ENCODE peak calls at places on chromosomes 3 and 15, in five cellular contexts. Z, H, U, S and A are unnamed samples.

GRCh38 chr3:69787436-69788168 is 48.3 kb downstream of the MITF start:
- DNase-seq in Z (peak), U (no peak), S (no peak), H (peak), A (peak)

GRCh38 chr15:70291696-70292510 is 194.2 kb upstream of the TLE3 start:
- DNase-seq in Z (no peak), S (no peak), U (no peak), H (no peak), A (peak)

GRCh38 chr15:48984811-48985352 is 21.2 kb upstream of the SHC4 start:
- DNase-seq in Z (peak), H (peak), S (no peak), U (no peak), A (peak)

GRCh38 chr3:4934050-4934449 is 45.2 kb upstream of the BHLHE40 start:
- DNase-seq in Z (no peak), S (no peak), H (no peak), U (no peak), A (no peak)

GRCh38 chr3:66107855-66108254 is 69.1 kb upstream of the MAGI1 start:
- DNase-seq in Z (peak), S (no peak), U (no peak), H (peak), A (no peak)

GRCh38 chr15:77851086-77851485 is 218.4 kb upstream of the LINGO1 start:
- DNase-seq in U (no peak), H (no peak), S (no peak), Z (no peak), A (no peak)

GRCh38 chr15:50758712-50759205 is 6.7 kb downstream of the SPPL2A start:
- DNase-seq in S (no peak), H (no peak), U (no peak), Z (peak), A (no peak)

GRCh38 chr3:15782429-15782828 is 15.3 kb downstream of the ANKRD28 start:
- DNase-seq in H (no peak), S (no peak), Z (no peak), U (no peak), A (no peak)

GRCh38 chr15:32683906-32684584 is 33.8 kb upstream of the GREM1 start:
- DNase-seq in S (no peak), Z (peak), H (peak), U (no peak), A (peak)

GRCh38 chr15:48510976-48511375 is 134.5 kb downstream of the FBN1 start:
- DNase-seq in Z (no peak), H (no peak), U (no peak), S (no peak), A (no peak)

GRCh38 chr3:40997711-40998519 is 201.4 kb upstream of the CTNNB1 start:
- DNase-seq in Z (no peak), U (no peak), H (no peak), S (no peak), A (no peak)

GRCh38 chr15:82122754-82123400 is 77.1 kb upstream of the MEX3B start:
- DNase-seq in U (no peak), Z (peak), H (peak), S (peak), A (no peak)

GRCh38 chr3:9032236-9032777 is 69.0 kb upstream of the RAD18 start:
- DNase-seq in Z (no peak), S (no peak), H (no peak), U (no peak), A (peak)

GRCh38 chr3:182575941-182576340 is 217.4 kb upstream of the ATP11B start:
- DNase-seq in H (no peak), S (no peak), U (no peak), Z (no peak), A (no peak)

GRCh38 chr3:182568756-182569155 is 224.5 kb upstream of the ATP11B start:
- DNase-seq in H (no peak), Z (no peak), S (no peak), U (no peak), A (no peak)

GRCh38 chr3:182567666-182568065 is 225.6 kb upstream of the ATP11B start:
- DNase-seq in U (peak), S (no peak), H (no peak), Z (no peak), A (peak)

GRCh38 chr3:182568206-182568605 is 225.1 kb upstream of the ATP11B start:
- DNase-seq in S (no peak), Z (no peak), H (no peak), U (no peak), A (no peak)

GRCh38 chr3:182570934-182571594 is 222.2 kb upstream of the ATP11B start:
- DNase-seq in S (no peak), Z (no peak), H (no peak), U (no peak), A (no peak)
- H3K23ac ChIP-seq in S (no peak), Z (no peak), H (no peak), U (no peak), A (no peak)

GRCh38 chr3:46700772-46701171 is 420 bp upstream of the TMIE start:
- DNase-seq in U (no peak), H (no peak), S (no peak), Z (no peak), A (no peak)
- H3K4me3 ChIP-seq in U (no peak), H (no peak), S (no peak), Z (no peak), A (no peak)

DNA sequence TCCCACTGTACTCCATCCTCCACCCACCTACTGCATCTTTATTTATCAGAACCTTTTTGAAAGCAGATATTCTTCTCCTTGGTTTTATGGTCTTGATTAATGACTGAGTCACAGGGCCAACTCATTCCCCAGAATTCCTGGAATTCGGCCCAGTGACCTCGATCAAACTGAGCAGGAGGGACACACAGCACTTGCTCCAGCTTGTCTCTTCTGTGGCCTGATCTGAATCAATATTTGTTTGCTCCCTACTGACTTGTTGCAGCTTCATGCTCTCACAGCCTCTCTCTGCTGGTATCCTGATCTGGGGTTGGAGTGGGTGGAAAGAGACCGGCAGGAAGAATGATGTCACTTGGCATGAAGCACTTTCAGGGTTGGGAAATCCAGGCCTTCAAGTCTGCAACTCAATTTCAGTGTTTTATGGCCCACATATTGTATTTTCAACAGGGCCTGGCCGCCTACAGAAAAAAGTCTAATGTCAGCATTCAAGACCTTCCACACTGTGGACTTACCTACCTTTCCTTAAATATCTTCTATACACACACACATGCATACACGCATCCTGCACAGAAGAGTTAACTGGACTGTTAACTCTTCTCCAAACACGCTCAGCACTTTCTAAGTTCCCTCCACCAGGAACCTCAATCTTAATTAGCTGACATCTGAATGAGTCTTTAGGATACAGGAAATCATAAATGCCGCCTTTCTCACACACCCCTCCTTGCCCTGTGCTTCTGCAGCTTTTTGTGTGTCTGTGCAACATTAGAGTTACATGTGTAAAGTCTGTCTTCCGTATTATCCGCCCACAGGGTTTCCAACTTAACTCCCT is 4.6 kb downstream of the ANXA2 start:
- DNase-seq in Z (peak), U (no peak), S (no peak), H (peak), A (peak)
- H4K91ac ChIP-seq in Z (peak), U (no peak), S (no peak), H (no peak), A (no peak)

DNA sequence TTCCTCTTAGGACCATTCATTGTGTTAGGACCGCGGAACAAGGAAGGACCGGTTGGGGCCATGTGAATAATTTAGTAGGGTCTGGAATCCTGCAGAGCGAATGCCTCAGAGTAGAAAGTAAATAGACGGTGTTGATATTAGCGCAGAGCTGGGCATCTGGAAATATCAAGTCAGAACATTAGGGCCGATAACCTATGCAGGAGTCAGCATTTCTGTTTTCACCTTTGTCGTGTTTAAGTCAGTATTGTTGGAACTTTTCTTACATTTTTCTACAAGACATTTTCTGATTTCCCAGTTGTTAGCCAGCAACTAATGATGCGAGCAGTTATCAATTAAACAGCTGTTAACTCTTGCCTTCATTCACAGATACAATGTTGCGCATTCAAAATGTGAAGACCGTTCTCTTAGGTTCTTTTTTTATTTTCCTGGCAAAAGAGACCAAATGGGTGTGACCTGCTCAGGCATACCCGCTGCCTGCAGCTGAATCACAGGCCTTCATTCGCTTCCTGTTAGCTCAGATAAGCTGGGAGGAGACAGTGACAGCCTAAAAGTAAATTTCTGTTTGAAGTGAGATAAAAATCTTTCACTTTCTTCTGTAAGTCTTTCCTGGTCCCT is 964 bp upstream of the PKM start:
- DNase-seq in Z (peak), U (no peak), H (peak), S (no peak), A (peak)
- H3K23ac ChIP-seq in Z (peak), U (peak), H (no peak), S (no peak), A (no peak)

DNA sequence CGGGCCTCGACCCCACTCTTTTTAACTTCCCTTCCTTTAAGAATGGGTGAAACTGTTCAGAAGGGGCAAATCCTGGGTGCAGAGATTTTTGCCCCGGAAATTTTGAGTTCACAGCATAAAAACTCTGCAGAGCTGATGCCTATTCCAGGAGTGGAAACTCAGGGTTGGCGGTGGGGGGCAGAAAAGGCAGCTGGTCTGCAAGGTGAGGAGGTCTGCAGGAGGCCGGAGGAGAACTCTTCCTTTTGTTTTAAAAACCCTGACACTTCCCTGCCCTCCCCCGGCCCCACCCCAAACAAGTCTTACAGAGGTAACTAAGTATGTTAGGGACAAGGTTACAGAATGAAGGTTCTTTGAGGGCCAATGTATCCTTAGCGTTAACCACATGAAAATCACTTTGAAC is 276.5 kb upstream of the NR2F2 start:
- DNase-seq in H (no peak), S (peak), U (no peak), Z (no peak), A (no peak)
- H3K4me3 ChIP-seq in H (no peak), S (peak), U (no peak), Z (no peak), A (no peak)

DNA sequence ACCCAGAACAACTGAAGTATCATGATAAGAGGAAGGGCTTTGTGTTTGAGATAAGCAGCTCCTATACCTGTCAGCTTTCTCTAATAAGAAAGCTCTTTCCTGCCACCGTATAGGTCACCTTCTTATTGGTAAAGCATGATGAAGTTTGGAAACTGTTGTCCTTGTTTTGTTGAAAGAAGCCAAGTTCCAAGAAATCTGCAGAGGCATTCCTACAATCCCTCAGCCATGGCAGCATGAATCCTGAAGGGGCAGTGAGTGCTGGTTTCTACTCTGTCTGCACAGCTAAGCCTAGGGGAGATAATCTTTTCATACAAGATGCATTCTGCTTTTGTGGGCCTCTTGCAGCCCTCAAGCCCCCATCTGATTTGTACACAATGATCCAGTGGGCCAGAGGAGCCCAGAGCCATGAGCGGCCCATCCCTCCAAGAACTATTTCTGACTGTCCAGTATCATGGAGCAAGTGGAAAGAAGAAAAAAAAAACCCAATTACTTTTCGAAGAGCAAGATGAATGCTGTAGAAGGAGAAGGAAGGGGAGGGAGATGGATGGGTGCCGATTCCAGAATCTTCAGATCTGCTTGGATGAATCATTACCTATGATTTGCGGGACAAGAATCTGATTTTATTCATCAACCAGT is 1.9 kb upstream of the THBS1 start:
- DNase-seq in U (no peak), Z (peak), S (no peak), H (peak), A (no peak)
- H4K91ac ChIP-seq in U (no peak), Z (peak), S (no peak), H (no peak), A (no peak)

DNA sequence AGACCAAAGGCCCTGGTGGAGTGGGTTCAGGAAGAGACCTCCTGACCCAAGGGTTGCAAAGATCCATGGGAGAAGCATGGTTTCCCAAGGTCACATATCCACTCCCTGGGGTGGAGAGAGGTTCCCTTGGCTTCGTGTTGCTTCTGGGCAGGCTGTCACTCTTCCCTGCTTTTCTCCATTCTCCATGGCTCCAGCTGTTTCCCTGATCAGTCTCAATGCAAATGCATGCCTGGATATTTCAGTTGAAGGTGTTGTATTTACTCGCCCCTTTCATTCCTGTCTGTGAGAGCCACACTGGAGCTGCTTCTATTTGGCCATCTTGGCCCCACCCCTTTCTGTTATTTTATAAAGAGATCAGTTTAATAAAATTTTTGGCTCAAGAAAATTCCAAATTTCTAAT is 95.0 kb upstream of the PLSCR4 start:
- DNase-seq in Z (no peak), U (no peak), H (no peak), S (no peak), A (no peak)
- H3K23ac ChIP-seq in Z (no peak), U (no peak), H (no peak), S (no peak), A (no peak)

GRCh38 chr3:39148116-39149058 is 5.0 kb downstream of the CSRNP1 start:
- DNase-seq in U (no peak), S (no peak), H (peak), Z (peak), A (no peak)

GRCh38 chr3:39149498-39150169 is 3.8 kb downstream of the CSRNP1 start:
- DNase-seq in H (no peak), Z (no peak), S (no peak), U (no peak), A (no peak)

GRCh38 chr3:39149059-39149455 is 4.3 kb downstream of the CSRNP1 start:
- DNase-seq in U (no peak), Z (no peak), H (peak), S (no peak), A (no peak)

GRCh38 chr3:39150803-39151631 is 2.4 kb downstream of the CSRNP1 start:
- DNase-seq in U (peak), S (no peak), H (peak), Z (peak), A (peak)

DNA sequence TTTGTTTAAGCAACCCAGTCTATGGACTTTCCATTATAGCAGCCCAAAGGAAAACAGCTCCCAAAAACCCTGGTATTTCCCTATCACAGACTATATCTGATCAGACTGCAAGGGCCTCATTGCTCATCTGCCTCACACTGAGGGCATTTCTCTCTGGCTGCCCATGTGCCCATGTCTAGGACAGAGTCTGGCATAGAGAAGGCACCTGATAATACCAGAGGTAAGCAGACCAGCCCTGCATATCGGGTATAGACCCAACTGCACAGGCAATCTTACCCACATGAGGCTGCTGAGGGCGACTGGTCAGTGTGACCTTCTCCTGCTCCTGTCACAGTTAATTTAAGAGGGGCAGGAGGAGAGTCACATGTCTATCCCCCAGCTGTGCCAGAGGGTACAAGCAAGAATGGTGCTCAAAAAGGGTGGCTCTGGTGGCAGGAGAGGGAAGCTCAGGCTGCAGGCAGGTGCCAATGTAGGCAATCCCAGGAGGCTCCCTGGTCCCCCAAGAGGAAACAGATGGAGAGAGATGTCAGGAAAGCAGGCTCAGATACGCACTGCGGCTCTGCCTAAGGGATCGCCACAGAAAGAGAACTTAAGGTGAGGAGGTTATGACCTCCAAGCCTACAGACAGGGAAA is 3.1 kb downstream of the CSRNP1 start:
- DNase-seq in U (no peak), S (no peak), H (no peak), Z (no peak), A (no peak)
- H3K4me3 ChIP-seq in U (no peak), S (peak), H (no peak), Z (peak), A (peak)

GRCh38 chr15:42329161-42329560 is 30.1 kb upstream of the CAPN3 start:
- DNase-seq in U (no peak), H (no peak), S (no peak), Z (no peak), A (no peak)

GRCh38 chr15:42319206-42319605 is 40.1 kb upstream of the CAPN3 start:
- DNase-seq in Z (no peak), S (no peak), U (no peak), H (no peak), A (no peak)

GRCh38 chr15:42329992-42330391 is 29.3 kb upstream of the CAPN3 start:
- DNase-seq in H (no peak), S (no peak), Z (no peak), U (no peak), A (no peak)

DNA sequence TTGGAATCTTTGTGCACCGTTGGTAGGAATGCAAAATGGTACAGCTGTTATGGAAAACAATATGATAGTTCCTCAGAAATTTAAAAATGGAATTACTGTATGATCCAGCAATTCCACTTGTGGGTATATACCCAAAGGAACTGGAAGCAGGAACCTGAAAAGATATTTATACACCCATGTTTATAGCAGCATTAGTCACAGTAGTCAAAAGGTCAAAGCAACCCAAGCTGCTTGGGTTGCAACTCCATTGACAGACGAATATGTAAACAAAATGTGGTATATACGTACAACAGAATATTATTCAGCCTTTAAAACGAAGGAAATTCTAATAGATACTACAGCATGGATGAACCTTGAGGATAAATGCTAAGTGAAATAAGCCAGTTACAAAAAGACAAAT is 35.0 kb upstream of the CAPN3 start:
- DNase-seq in Z (peak), S (no peak), H (peak), U (no peak), A (no peak)
- H4K91ac ChIP-seq in Z (no peak), S (no peak), H (no peak), U (no peak), A (no peak)